ENCODE peak calls at places on chromosomes 4 and X, in nine cellular contexts. One of them, this sample, is unnamed.

GRCh38 chr4:101191302-101192098 is 155.8 kb downstream of the PPP3CA start:
- DNase-seq in HFF-Myc: peak
- DNase-seq in GM04504: peak
- DNase-seq in activated naive CD8-positive, alpha-beta T cell treated with anti-CD3 and anti-CD28 coated beads, Interleukin-2, amount 50 U/mL, for 24 hours: no peak
- DNase-seq in C1 segment of cervical spinal cord: peak
- DNase-seq in OCI-LY7: no peak
- DNase-seq in PC-9: no peak
- DNase-seq in HAP-1: peak
- DNase-seq in NCI-H1105: no peak
- DNase-seq in this sample: no peak

GRCh38 chrX:72243472-72243871 is 4.6 kb upstream of the ERCC6L start:
- DNase-seq in NCI-H1105: no peak
- DNase-seq in OCI-LY7: no peak
- DNase-seq in GM04504: peak
- DNase-seq in HAP-1: peak
- DNase-seq in PC-9: no peak
- DNase-seq in C1 segment of cervical spinal cord: no peak
- DNase-seq in activated naive CD8-positive, alpha-beta T cell treated with anti-CD3 and anti-CD28 coated beads, Interleukin-2, amount 50 U/mL, for 24 hours: no peak
- DNase-seq in HFF-Myc: no peak
- DNase-seq in this sample: no peak

GRCh38 chr4:15003441-15003890 is 1.2 kb downstream of the CPEB2 start:
- DNase-seq in OCI-LY7: peak
- DNase-seq in C1 segment of cervical spinal cord: peak
- DNase-seq in HAP-1: no peak
- DNase-seq in activated naive CD8-positive, alpha-beta T cell treated with anti-CD3 and anti-CD28 coated beads, Interleukin-2, amount 50 U/mL, for 24 hours: peak
- DNase-seq in HFF-Myc: no peak
- DNase-seq in GM04504: no peak
- DNase-seq in NCI-H1105: peak
- DNase-seq in PC-9: no peak
- DNase-seq in this sample: peak

GRCh38 chr4:94463771-94464170 is 12.0 kb downstream of the PDLIM5 start:
- DNase-seq in GM04504: no peak
- DNase-seq in HAP-1: no peak
- DNase-seq in OCI-LY7: no peak
- DNase-seq in C1 segment of cervical spinal cord: no peak
- DNase-seq in NCI-H1105: no peak
- DNase-seq in PC-9: no peak
- DNase-seq in HFF-Myc: no peak
- DNase-seq in activated naive CD8-positive, alpha-beta T cell treated with anti-CD3 and anti-CD28 coated beads, Interleukin-2, amount 50 U/mL, for 24 hours: no peak
- DNase-seq in this sample: no peak

GRCh38 chr4:79030973-79031372 is 91.7 kb upstream of the PAQR3 start:
- DNase-seq in OCI-LY7: no peak
- DNase-seq in GM04504: no peak
- DNase-seq in C1 segment of cervical spinal cord: no peak
- DNase-seq in HAP-1: peak
- DNase-seq in activated naive CD8-positive, alpha-beta T cell treated with anti-CD3 and anti-CD28 coated beads, Interleukin-2, amount 50 U/mL, for 24 hours: no peak
- DNase-seq in NCI-H1105: no peak
- DNase-seq in PC-9: no peak
- DNase-seq in HFF-Myc: no peak
- DNase-seq in this sample: no peak

GRCh38 chr4:114326358-114326757 is 272.2 kb upstream of the UGT8 start:
- DNase-seq in activated naive CD8-positive, alpha-beta T cell treated with anti-CD3 and anti-CD28 coated beads, Interleukin-2, amount 50 U/mL, for 24 hours: no peak
- DNase-seq in PC-9: no peak
- DNase-seq in OCI-LY7: no peak
- DNase-seq in GM04504: no peak
- DNase-seq in HAP-1: no peak
- DNase-seq in C1 segment of cervical spinal cord: no peak
- DNase-seq in HFF-Myc: no peak
- DNase-seq in NCI-H1105: no peak
- DNase-seq in this sample: no peak

GRCh38 chr4:84568496-84568895 is 14.4 kb upstream of the CDS1 start:
- DNase-seq in PC-9: no peak
- DNase-seq in GM04504: no peak
- DNase-seq in NCI-H1105: no peak
- DNase-seq in HAP-1: no peak
- DNase-seq in HFF-Myc: no peak
- DNase-seq in OCI-LY7: no peak
- DNase-seq in activated naive CD8-positive, alpha-beta T cell treated with anti-CD3 and anti-CD28 coated beads, Interleukin-2, amount 50 U/mL, for 24 hours: no peak
- DNase-seq in C1 segment of cervical spinal cord: no peak
- DNase-seq in this sample: no peak

GRCh38 chrX:22247169-22247568 is 25.5 kb upstream of the CBLL2 start:
- DNase-seq in OCI-LY7: no peak
- DNase-seq in NCI-H1105: no peak
- DNase-seq in GM04504: no peak
- DNase-seq in PC-9: peak
- DNase-seq in HAP-1: no peak
- DNase-seq in activated naive CD8-positive, alpha-beta T cell treated with anti-CD3 and anti-CD28 coated beads, Interleukin-2, amount 50 U/mL, for 24 hours: no peak
- DNase-seq in HFF-Myc: no peak
- DNase-seq in C1 segment of cervical spinal cord: no peak
- DNase-seq in this sample: no peak